ENCODE peak calls at places on chromosomes 2 and 18, in ten cellular contexts. P, W, U, F, Q, E, C, M, A and B are unnamed samples.

GRCh38 chr2:205682239-205683021 is at the start of gene NRP2:
- DNase-seq in U (peak), C (peak), F (peak), M (peak), E (peak), W (peak), Q (peak), A (peak), P (peak), B (no peak)

GRCh38 chr2:109212836-109213563 is 84.0 kb downstream of the SH3RF3 start:
- DNase-seq in Q (no peak), W (no peak), C (no peak), F (no peak), M (no peak), E (no peak), A (no peak), U (no peak), P (no peak), B (no peak)

GRCh38 chr2:215269397-215270117 is 42.3 kb upstream of the ATIC start:
- DNase-seq in P (peak), W (peak), E (peak), A (peak), Q (peak), M (peak), F (peak), U (peak), C (peak), B (peak)

GRCh38 chr18:63997041-63997440 is 27.2 kb downstream of the SERPINB8 start:
- DNase-seq in A (no peak), U (peak), P (no peak), W (no peak), M (no peak), Q (no peak), F (no peak), E (no peak), C (peak), B (no peak)

GRCh38 chr2:235658371-235659174 is 164.7 kb downstream of the AGAP1 start:
- DNase-seq in M (peak), F (no peak), U (no peak), W (no peak), P (peak), C (no peak), Q (peak), E (no peak), A (no peak), B (no peak)

GRCh38 chr2:50752228-50752627 is 279.7 kb downstream of the NRXN1 start:
- DNase-seq in P (no peak), C (no peak), A (no peak), Q (no peak), E (peak), U (no peak), F (no peak), W (no peak), M (no peak), B (no peak)

GRCh38 chr2:168348076-168348475 is 100.7 kb upstream of the STK39 start:
- DNase-seq in F (peak), C (no peak), U (peak), E (peak), A (peak), Q (peak), P (peak), M (peak), W (peak), B (peak)

GRCh38 chr18:42931501-42931900 is 184.0 kb downstream of the RIT2 start:
- DNase-seq in E (peak), U (peak), Q (peak), W (no peak), C (no peak), F (no peak), A (no peak), P (no peak), M (peak), B (no peak)

DNA sequence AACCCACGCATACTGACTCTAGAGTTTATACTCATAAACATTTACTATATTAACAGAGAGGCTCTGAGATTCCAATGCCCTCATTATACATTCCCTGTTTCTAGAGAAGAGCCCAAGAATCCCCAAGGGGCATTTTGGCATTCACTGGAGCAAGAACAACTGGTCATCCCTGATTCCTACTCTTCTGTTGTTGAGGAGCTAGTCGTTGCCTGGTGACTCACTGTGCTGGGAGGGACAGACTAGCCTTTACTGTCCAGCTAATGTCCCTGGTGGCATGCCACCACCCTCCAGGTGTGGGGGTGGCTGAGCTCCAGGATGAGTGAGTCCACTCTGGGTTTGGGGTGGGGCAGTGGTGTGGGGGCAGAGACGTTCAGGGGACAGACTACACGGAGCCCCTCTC is 49.2 kb downstream of the RHOB start:
- DNase-seq in U (peak), E (peak), M (no peak), C (peak), W (no peak), F (no peak), P (no peak), A (peak), Q (peak), B (no peak)
- H3K4me2 ChIP-seq in U (peak), E (no peak), M (no peak), C (no peak), W (no peak), F (no peak), P (no peak), A (peak), Q (peak), B (no peak)

GRCh38 chr18:53586923-53587322 is 637.5 kb downstream of the MBD2 start:
- DNase-seq in W (no peak), U (no peak), Q (no peak), P (no peak), E (no peak), M (no peak), A (no peak), C (no peak), F (peak), B (no peak)
- H3K4me2 ChIP-seq in W (no peak), U (no peak), Q (no peak), P (no peak), E (no peak), M (no peak), A (no peak), C (no peak), F (peak), B (no peak)

DNA sequence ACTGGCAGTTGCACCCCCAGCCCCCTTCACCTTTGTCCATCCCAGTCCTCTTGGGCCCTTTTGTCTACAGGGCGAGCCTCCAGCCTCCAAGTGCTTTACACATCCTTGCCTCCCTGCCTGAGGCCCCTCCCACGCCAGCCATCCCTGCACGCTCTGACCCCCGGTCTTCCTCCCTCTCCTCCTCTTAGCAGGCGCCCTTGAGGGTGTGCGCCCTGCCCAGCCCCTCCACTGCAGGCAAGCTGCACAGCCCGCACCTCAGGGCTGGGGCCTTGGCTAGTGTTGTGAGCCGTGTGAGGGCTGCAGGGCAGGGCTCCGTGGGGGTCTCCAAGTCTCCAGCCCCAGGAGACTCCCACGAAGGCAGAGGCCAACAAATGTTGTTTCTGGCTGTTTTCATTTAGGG is 6.9 kb downstream of the BOK start:
- DNase-seq in E (no peak), Q (no peak), P (no peak), A (no peak), U (no peak), M (no peak), W (no peak), F (no peak), C (no peak), B (no peak)
- H3K4me2 ChIP-seq in E (no peak), Q (no peak), P (no peak), A (no peak), U (no peak), M (no peak), W (no peak), F (no peak), C (no peak), B (no peak)

DNA sequence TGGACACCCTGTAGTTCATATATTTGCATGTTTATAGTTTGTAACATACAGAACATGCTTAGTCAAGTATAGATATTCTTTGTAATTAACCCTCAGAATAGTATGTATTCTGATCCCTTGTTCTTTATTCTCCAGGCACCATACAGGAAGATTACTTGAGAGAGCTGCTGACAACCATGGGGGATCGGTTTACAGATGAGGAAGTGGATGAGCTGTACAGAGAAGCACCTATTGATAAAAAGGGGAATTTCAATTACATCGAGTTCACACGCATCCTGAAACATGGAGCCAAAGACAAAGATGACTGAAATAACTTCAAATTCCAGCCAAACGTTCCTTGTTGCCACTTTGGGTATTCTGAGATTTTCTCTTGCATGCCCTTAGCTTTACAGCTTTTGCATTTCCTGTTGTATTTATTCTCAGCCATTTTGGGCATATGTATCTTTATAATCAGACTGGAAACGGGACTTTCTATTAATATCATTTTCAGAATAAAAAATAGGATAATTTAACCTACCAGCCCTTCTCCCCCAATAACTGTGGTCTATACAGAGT is 6.2 kb upstream of the MYL12B start:
- DNase-seq in A (no peak), W (no peak), C (no peak), F (no peak), E (no peak), P (no peak), M (no peak), U (no peak), Q (no peak), B (no peak)
- H3K4me2 ChIP-seq in A (no peak), W (peak), C (no peak), F (no peak), E (no peak), P (no peak), M (no peak), U (peak), Q (no peak), B (no peak)